ENCODE peak calls at places on chromosomes 7 and 10, in nine cellular contexts. H is activated CD8-positive, alpha-beta memory T cell treated with anti-CD3 and anti-CD28 coated beads, Interleukin-2, amount 10 ng/mL, durations not matched to agents 7 days and 5 days; R is NCI-H1417; S is EH; A is activated CD4-positive, alpha-beta T cell treated with anti-CD3 and anti-CD28 coated beads, Interleukin-2, amount 50 U/mL, for 24 hours; J is posterior cingulate gyrus; E is GM10248; Y is Ammon's horn; L is stimulated activated CD8-positive, alpha-beta memory T cell treated with anti-CD3 and anti-CD28 coated beads, Interleukin-4, amount 100 ng/mL, for 24 hours. B is an unnamed sample.

GRCh38 chr7:26467104-26467503 is 175.4 kb downstream of the SNX10 start:
- DNase-seq in J (no peak), H (no peak), L (no peak), S (no peak), Y (no peak), E (no peak), R (no peak), A (no peak), B (no peak)

GRCh38 chr7:89247207-89247606 is 451.7 kb upstream of the TEX47 start:
- DNase-seq in H (no peak), J (no peak), R (no peak), S (no peak), Y (no peak), L (no peak), A (no peak), E (no peak), B (no peak)

GRCh38 chr10:86368046-86368445 is 1.5 kb upstream of the GRID1 start:
- DNase-seq in Y (no peak), L (no peak), J (no peak), A (no peak), E (no peak), R (no peak), H (no peak), S (no peak), B (no peak)

GRCh38 chr10:114856544-114857287 is 35.1 kb downstream of the FHIP2A start:
- DNase-seq in L (no peak), S (peak; percentile 91), H (no peak), A (no peak), Y (no peak), E (no peak), R (no peak), J (no peak), B (peak; percentile 82)

GRCh38 chr7:73593207-73594045 is 15.0 kb upstream of the TBL2 start:
- DNase-seq in A (no peak), S (no peak), L (no peak), E (no peak), H (no peak), J (no peak), Y (no peak), R (no peak), B (no peak)

GRCh38 chr10:53664620-53665019 is 892.0 kb upstream of the MBL2 start:
- DNase-seq in H (no peak), Y (peak; percentile 4), S (no peak), J (no peak), A (no peak), R (peak; percentile 67), E (no peak), L (no peak), B (peak; percentile 21)

GRCh38 chr7:85413718-85414117 is 226.9 kb upstream of the SEMA3D start:
- DNase-seq in Y (no peak), H (no peak), J (no peak), L (no peak), S (no peak), E (no peak), A (no peak), R (no peak), B (no peak)

GRCh38 chr7:45581271-45581780 is 7.2 kb downstream of the ADCY1 start:
- DNase-seq in R (no peak), E (no peak), J (no peak), Y (no peak), H (no peak), L (no peak), S (no peak), A (no peak), B (no peak)

GRCh38 chr10:122244001-122244715 is 26.9 kb upstream of the BTBD16 start:
- DNase-seq in J (no peak), R (no peak), A (no peak), E (no peak), H (no peak), S (no peak), Y (no peak), L (no peak), B (no peak)

GRCh38 chr10:22958338-22958737 is 30.5 kb downstream of the ARMC3 start:
- DNase-seq in J (no peak), A (no peak), R (no peak), H (no peak), S (peak; percentile 2), Y (no peak), E (no peak), L (no peak), B (no peak)

GRCh38 chr10:126247454-126247975 is 140.8 kb downstream of the ADAM12 start:
- DNase-seq in A (no peak), Y (no peak), E (no peak), S (peak; percentile 100), J (no peak), R (no peak), L (no peak), H (no peak), B (peak; percentile 97)